ENCODE peak calls at places on chromosomes 2 and 18, in four cellular contexts. O is lower lobe of right lung, V is aorta, D is HCT116. L is an unnamed sample. For H3K4me1, the result is how much of the 10 kb centered on the place peaks cover.

GRCh38 chr2:129717560-129718128 is 261.8 kb upstream of the RAB6C start:
- DNase-seq in O (no peak), V (no peak), D (no peak), L (no peak)

GRCh38 chr18:60549338-60549960 is 176.9 kb upstream of the MC4R start:
- DNase-seq in O (no peak), V (no peak), D (peak), L (no peak)

GRCh38 chr2:120323214-120323613 is 22.7 kb upstream of the INHBB start:
- DNase-seq in O (no peak), V (peak), D (no peak), L (no peak)

GRCh38 chr18:38473535-38473934 is 907.9 kb upstream of the CELF4 start:
- DNase-seq in O (no peak), V (no peak), D (no peak), L (no peak)

GRCh38 chr2:97935719-97936161 is 60.0 kb downstream of the TMEM131 start:
- DNase-seq in O (no peak), V (no peak), D (peak), L (no peak)

GRCh38 chr2:18404708-18405107 is 155.7 kb downstream of the RDH14 start:
- DNase-seq in O (no peak), V (no peak), D (peak), L (no peak)

GRCh38 chr2:219073413-219074129 is 12.8 kb upstream of the IHH start:
- DNase-seq in O (no peak), V (no peak), D (peak), L (no peak)

GRCh38 chr2:127700527-127701192 is 637 bp upstream of the SFT2D3 start:
- DNase-seq in O (peak), V (no peak), D (peak), L (peak)

GRCh38 chr2:127398239-127398590 is 10.4 kb upstream of the MAP3K2 start:
- DNase-seq in O (peak), V (peak), D (peak), L (no peak)

GRCh38 chr2:85797959-85798358 is 44.2 kb downstream of the ATOH8 start:
- DNase-seq in O (no peak), V (no peak), D (no peak), L (no peak)

GRCh38 chr18:53757346-53757745 is 467.1 kb downstream of the MBD2 start:
- DNase-seq in O (no peak), V (no peak), D (no peak), L (no peak)

GRCh38 chr2:1553671-1554295 is 140.5 kb downstream of the TPO start:
- DNase-seq in O (no peak), V (peak), D (peak), L (no peak)

GRCh38 chr18:50638623-50639398 is 78.9 kb downstream of the MAPK4 start:
- DNase-seq in O (no peak), V (no peak), D (no peak), L (no peak)

GRCh38 chr2:72291059-72291458 is 143.4 kb upstream of the CYP26B1 start:
- DNase-seq in O (no peak), V (no peak), D (no peak), L (no peak)

GRCh38 chr18:69518989-69519388 is 118.3 kb downstream of the DOK6 start:
- DNase-seq in O (no peak), V (no peak), D (no peak), L (no peak)

GRCh38 chr2:157662401-157662800 is 33.7 kb upstream of the ACVR1C start:
- DNase-seq in O (no peak), V (no peak), D (no peak), L (no peak)

GRCh38 chr2:174753038-174753633 is 11.1 kb downstream of the CHRNA1 start:
- DNase-seq in O (no peak), V (no peak), D (no peak), L (no peak)

GRCh38 chr2:28423856-28424605 is 31.4 kb downstream of the FOSL2 start:
- DNase-seq in O (peak), V (peak), D (no peak), L (peak)

GRCh38 chr2:47048801-47049480 is 106.2 kb downstream of the STPG4 start:
- DNase-seq in O (no peak), V (no peak), D (no peak), L (no peak)

GRCh38 chr2:43848174-43848573 is 9.4 kb downstream of the ABCG8 start:
- DNase-seq in O (no peak), V (no peak), D (peak), L (no peak)

GRCh38 chr2:30661173-30662107 is 145.8 kb downstream of the CAPN13 start:
- DNase-seq in O (no peak), V (no peak), D (no peak), L (no peak)

GRCh38 chr18:57748770-57749603 is 54.1 kb downstream of the ATP8B1 start:
- DNase-seq in O (no peak), V (no peak), D (no peak), L (no peak)

DNA sequence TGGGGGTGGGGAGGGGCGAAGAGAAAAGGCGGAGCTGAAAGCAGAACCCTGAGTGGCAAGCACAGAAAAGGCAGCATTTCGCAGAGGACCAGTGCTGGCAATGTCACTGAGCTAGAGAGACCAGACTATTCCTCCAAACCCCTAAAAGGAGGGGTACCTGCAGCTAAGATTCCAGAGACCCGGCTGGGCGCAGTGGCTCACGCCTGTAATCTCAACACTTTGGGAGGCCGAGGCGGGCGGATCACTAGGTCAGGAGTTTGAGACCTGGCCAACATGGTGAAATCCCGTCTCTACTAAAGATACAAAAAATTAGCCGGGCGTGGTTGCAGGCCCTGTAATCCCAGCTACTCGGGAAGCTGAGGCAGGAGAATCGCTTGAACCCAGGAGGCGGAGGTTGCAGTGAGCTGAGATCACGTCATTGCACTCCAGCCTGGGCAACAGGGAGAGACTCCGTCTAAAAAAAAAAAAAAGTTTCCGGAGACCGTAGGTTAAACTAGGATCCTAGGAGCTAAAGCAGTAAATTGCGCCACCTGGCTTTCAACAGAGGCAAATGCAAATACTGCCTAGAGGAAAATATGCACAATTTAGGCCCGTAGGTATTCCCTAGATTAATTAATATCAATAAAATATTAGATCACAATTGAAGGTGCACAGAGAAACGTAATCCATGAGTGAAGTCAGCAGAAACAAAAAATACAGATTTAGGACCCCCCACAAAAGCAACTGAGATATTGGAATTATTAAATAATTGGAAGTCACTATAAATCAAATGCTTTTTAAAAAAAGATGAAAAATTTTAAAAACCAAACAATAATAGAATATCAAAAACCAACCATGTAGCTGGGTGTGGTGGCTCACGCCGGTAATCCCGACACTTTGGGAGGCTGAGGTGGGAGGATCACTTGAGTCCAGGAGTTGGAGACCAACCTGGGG is 4.9 kb downstream of the UCN start:
- DNase-seq in O (no peak), V (peak), D (peak), L (peak)
- H3K4me1 ChIP-seq in O (under half), V (under half), D (under half), L (under half)

GRCh38 chr2:217091531-217091930 is 231.7 kb upstream of the TNP1 start:
- DNase-seq in O (no peak), V (no peak), D (no peak), L (no peak)

GRCh38 chr2:217090884-217091283 is 231.0 kb upstream of the TNP1 start:
- DNase-seq in O (no peak), V (no peak), D (no peak), L (no peak)

GRCh38 chr2:217092710-217093379 is 233.0 kb upstream of the TNP1 start:
- DNase-seq in O (no peak), V (no peak), D (no peak), L (no peak)

GRCh38 chr2:217086038-217086522 is 226.2 kb upstream of the TNP1 start:
- DNase-seq in O (no peak), V (no peak), D (no peak), L (no peak)

DNA sequence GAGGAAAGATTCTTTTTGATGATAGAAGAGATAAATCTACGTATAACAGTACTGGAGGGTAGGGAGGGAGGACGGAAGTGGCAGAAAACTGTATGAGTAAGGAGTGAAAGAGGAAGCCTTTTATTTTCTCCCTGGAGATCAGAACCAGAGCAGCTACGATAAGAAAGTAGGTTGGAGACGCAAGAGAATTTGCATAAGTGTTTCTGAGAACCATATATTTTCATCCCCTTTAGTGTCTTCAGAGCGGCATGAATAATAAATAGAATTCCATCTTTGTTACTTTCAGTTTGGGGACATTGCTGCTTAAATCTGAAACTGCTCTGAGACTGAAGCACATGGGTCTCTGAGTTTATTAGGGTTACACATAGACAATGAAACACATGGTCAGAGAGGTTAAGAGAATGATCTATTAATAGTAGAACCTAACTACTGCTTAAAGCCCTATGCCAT is 230.2 kb upstream of the TNP1 start:
- DNase-seq in O (no peak), V (no peak), D (no peak), L (peak)
- H3K4me3 ChIP-seq in O (no peak), V (peak), D (no peak), L (peak)

GRCh38 chr2:104847821-104848160 is 6.1 kb upstream of the POU3F3 start:
- DNase-seq in O (no peak), V (no peak), D (no peak), L (no peak)
- H3K4me1 ChIP-seq in O (under half), V (under half), D (under half), L (under half)

GRCh38 chr2:64204006-64204632 is 59.9 kb upstream of the PELI1 start:
- DNase-seq in O (peak), V (peak), D (no peak), L (no peak)
- H3K4me3 ChIP-seq in O (peak), V (peak), D (no peak), L (peak)

GRCh38 chr2:88638123-88638650 is 10.9 kb upstream of the EIF2AK3 start:
- DNase-seq in O (no peak), V (no peak), D (no peak), L (no peak)
- H3K4me1 ChIP-seq in O (under half), V (under half), D (under half), L (under half)

DNA sequence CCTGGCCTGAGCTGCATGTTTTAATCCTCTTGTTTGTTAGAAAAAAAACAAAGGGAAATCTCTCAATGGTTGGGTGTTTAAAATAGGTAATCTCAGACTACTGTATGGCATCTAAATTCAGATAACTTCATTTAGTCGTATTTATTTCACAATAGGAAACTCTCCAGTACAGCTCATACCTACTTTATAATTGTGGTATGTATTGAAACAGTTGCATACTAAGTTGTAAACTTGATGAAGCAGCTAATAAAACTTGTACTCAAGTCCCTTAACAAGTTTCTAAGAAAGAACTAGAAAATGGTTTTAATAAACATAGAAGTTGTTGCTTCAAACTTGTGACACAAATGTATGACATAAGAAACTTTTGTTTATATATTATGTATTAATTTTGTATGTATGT is 334.5 kb downstream of the PTPRM start:
- DNase-seq in O (no peak), V (no peak), D (no peak), L (no peak)
- H3K4me3 ChIP-seq in O (no peak), V (no peak), D (no peak), L (no peak)

DNA sequence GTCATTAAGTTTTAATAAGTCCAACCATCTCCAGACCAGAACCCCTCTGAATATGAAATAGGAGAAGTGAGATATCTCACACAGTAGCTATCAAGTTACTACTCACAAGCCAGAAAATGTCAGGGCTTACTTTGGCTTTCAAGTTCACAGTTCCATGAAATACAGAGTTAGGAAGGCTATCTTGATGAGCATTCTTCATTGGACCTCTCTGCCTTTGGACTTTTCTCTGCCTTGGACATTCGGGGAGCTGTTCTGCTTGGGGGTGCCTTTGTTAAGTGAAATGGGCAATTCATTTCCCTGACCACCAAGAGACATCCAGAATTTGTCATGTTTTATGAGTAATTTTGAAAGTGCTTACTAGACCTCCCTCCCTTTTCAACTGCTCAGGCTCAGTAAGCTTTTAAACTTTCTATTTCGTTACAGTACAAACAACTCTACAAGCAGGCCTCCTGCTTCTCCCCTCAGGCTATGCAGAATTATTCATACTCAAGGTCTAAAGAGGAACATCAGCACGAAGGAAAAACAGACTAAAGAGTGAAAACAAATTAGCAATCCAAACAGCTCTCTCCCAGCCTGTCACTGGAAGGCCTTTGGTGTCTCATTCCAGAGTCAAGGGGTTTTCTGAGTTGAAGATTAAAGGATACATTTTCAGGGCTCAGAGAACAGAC is 95.3 kb downstream of the MREG start:
- DNase-seq in O (no peak), V (no peak), D (no peak), L (no peak)
- H3K4me1 ChIP-seq in O (under half), V (under half), D (under half), L (under half)

DNA sequence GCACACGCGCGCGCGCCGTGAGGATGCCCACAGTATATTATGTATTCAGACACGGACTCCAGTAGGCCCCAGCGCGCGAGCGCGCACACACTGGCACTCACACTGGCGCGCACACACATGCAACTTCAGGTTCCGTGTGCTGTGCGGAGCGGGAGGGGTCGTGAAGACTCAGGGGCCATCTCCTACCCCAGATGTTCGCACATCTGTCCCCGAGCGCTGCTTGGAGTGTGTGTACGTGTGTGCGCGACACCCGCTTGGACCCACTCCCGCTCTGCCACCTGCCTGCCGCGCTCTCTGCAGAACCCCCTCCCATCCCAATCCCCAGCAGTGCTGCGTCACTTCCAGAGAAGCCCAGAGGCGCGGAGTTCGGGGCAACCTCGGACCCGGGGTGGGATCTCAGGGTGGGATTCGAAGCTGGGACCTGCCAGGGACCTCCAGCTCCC is 2.6 kb downstream of the NRP2 start:
- DNase-seq in O (peak), V (no peak), D (no peak), L (no peak)
- H3K4me3 ChIP-seq in O (peak), V (peak), D (no peak), L (no peak)

GRCh38 chr2:39140322-39140847 is 19.5 kb upstream of the SOS1 start:
- DNase-seq in O (no peak), V (no peak), D (no peak), L (no peak)

GRCh38 chr2:39141346-39142011 is 20.6 kb upstream of the SOS1 start:
- DNase-seq in O (no peak), V (no peak), D (no peak), L (no peak)

GRCh38 chr2:39136799-39137198 is 15.9 kb upstream of the SOS1 start:
- DNase-seq in O (no peak), V (no peak), D (no peak), L (no peak)

GRCh38 chr2:39139511-39140237 is 18.8 kb upstream of the SOS1 start:
- DNase-seq in O (no peak), V (no peak), D (no peak), L (no peak)

GRCh38 chr2:39138837-39139211 is 18.0 kb upstream of the SOS1 start:
- DNase-seq in O (no peak), V (no peak), D (no peak), L (no peak)
- H3K4me1 ChIP-seq in O (under half), V (under half), D (under half), L (under half)